ENCODE peak calls at places on chromosomes 16 and 17, in seven cellular contexts. I, Q, B, H, O, X and Y are unnamed samples.

GRCh38 chr17:75152971-75153853 is 1.1 kb downstream of the JPT1 start:
- DNase-seq in O (peak; percentile 60), H (peak; percentile 76), B (no peak), Q (no peak), X (peak; percentile 69), I (no peak), Y (no peak)

GRCh38 chr16:23064642-23065041 is 84.6 kb downstream of the USP31 start:
- DNase-seq in Q (peak; percentile 90), O (no peak), X (no peak), H (no peak), I (no peak), B (no peak), Y (no peak)

GRCh38 chr16:57083469-57083868 is 8.9 kb upstream of the CPNE2 start:
- DNase-seq in I (no peak), B (no peak), O (no peak), X (no peak), Q (no peak), H (no peak), Y (no peak)

GRCh38 chr17:44063704-44064639 is 2.5 kb downstream of the LSM12 start:
- DNase-seq in X (no peak), O (no peak), Q (no peak), H (no peak), B (no peak), I (no peak), Y (no peak)

GRCh38 chr17:48294989-48295892 is 134.8 kb downstream of the SKAP1 start:
- DNase-seq in I (no peak), B (no peak), H (no peak), O (no peak), X (no peak), Q (no peak), Y (no peak)

GRCh38 chr17:35191001-35191695 is 3.0 kb downstream of the SLC35G3 start:
- DNase-seq in O (no peak), B (no peak), Q (no peak), I (no peak), X (no peak), H (no peak), Y (no peak)

GRCh38 chr17:35568561-35568960 is 7.9 kb upstream of the SLFN14 start:
- DNase-seq in Q (no peak), I (no peak), X (no peak), O (no peak), B (no peak), H (peak; percentile 21), Y (no peak)

GRCh38 chr16:86784267-86784626 is 205.9 kb downstream of the FOXL1 start:
- DNase-seq in Q (no peak), X (peak; percentile 56), H (no peak), O (no peak), B (no peak), I (no peak), Y (peak; percentile 7)

GRCh38 chr17:77434136-77435114 is 293.7 kb downstream of the SEC14L1 start:
- DNase-seq in X (no peak), O (no peak), H (no peak), I (no peak), Q (no peak), B (no peak), Y (no peak)

GRCh38 chr16:48323783-48324775 is 61.1 kb downstream of the SIAH1 start:
- DNase-seq in O (no peak), I (no peak), X (no peak), Q (no peak), H (no peak), B (no peak), Y (no peak)

GRCh38 chr17:42670199-42670924 is 6.4 kb downstream of the PLEKHH3 start:
- DNase-seq in I (no peak), O (no peak), X (no peak), H (no peak), Q (no peak), B (no peak), Y (no peak)

GRCh38 chr16:15948532-15949209 is 745 bp upstream of the ABCC1 start:
- DNase-seq in H (peak; percentile 47), O (no peak), X (no peak), B (no peak), I (no peak), Q (no peak), Y (no peak)

GRCh38 chr16:87580855-87581261 is 21.4 kb upstream of the JPH3 start:
- DNase-seq in H (no peak), I (no peak), O (no peak), Q (no peak), B (no peak), X (no peak), Y (no peak)

GRCh38 chr16:1870365-1871082 is 1.4 kb downstream of the MEIOB start:
- DNase-seq in O (no peak), B (no peak), H (no peak), Q (no peak), X (no peak), I (no peak), Y (no peak)

GRCh38 chr17:80812362-80813088 is 179.1 kb upstream of the CHMP6 start:
- DNase-seq in I (no peak), H (peak; percentile 6), X (peak; percentile 54), Q (no peak), B (no peak), O (no peak), Y (no peak)

GRCh38 chr17:59753522-59754467 is 46.3 kb downstream of the VMP1 start:
- DNase-seq in H (no peak), X (no peak), B (no peak), Q (no peak), O (no peak), I (no peak), Y (no peak)

GRCh38 chr17:49703557-49704277 is 4.0 kb downstream of the SLC35B1 start:
- DNase-seq in I (no peak), B (no peak), Q (no peak), H (peak; percentile 16), X (no peak), O (no peak), Y (no peak)

GRCh38 chr17:673200-673681 is 41.4 kb downstream of the VPS53 start:
- DNase-seq in Q (no peak), I (no peak), X (no peak), O (no peak), B (no peak), H (no peak), Y (no peak)

GRCh38 chr16:59701987-59702386 is 967.9 kb upstream of the GOT2 start:
- DNase-seq in I (no peak), O (no peak), H (no peak), B (no peak), X (no peak), Q (no peak), Y (no peak)

GRCh38 chr17:57530508-57530907 is 214.6 kb downstream of the CCDC182 start:
- DNase-seq in X (no peak), I (no peak), B (no peak), O (no peak), Q (no peak), H (no peak), Y (no peak)

GRCh38 chr16:27747946-27748345 is 198.0 kb downstream of the KATNIP start:
- DNase-seq in X (no peak), Q (no peak), O (no peak), I (no peak), B (no peak), H (no peak), Y (no peak)

GRCh38 chr17:33200116-33200515 is 93.0 kb downstream of the ASIC2 start:
- DNase-seq in O (no peak), I (no peak), X (no peak), H (peak; percentile 35), Q (no peak), B (no peak), Y (no peak)

GRCh38 chr17:74527756-74528155 is 3.5 kb downstream of the CD300LB start:
- DNase-seq in B (no peak), I (no peak), O (peak; percentile 29), X (peak; percentile 25), Q (peak; percentile 72), H (no peak), Y (peak; percentile 10)

GRCh38 chr17:75109407-75110236 is at the start of gene ARMC7:
- DNase-seq in X (peak; percentile 94), B (peak; percentile 72), O (peak; percentile 92), I (peak; percentile 84), Q (peak; percentile 95), H (peak; percentile 95), Y (peak; percentile 95)

GRCh38 chr17:7023576-7024401 is 939 bp downstream of the BCL6B start:
- DNase-seq in B (peak; percentile 87), I (peak; percentile 75), Q (peak; percentile 98), H (peak; percentile 96), O (peak; percentile 99), X (peak; percentile 94), Y (peak; percentile 93)

GRCh38 chr17:2218426-2218825 is 85.2 kb downstream of the SMG6 start:
- DNase-seq in Q (no peak), I (no peak), X (no peak), H (no peak), O (no peak), B (no peak), Y (no peak)

GRCh38 chr17:82534401-82534812 is 14.9 kb downstream of the FOXK2 start:
- DNase-seq in Q (no peak), I (no peak), B (no peak), H (no peak), X (no peak), O (no peak), Y (no peak)

GRCh38 chr17:920190-920589 is 59.4 kb downstream of the NXN start:
- DNase-seq in H (no peak), X (no peak), O (no peak), Q (no peak), I (no peak), B (no peak), Y (no peak)

GRCh38 chr17:37220609-37220953 is 155.2 kb upstream of the C17orf78 start:
- DNase-seq in H (peak; percentile 9), O (no peak), X (no peak), Q (no peak), B (no peak), I (no peak), Y (no peak)

GRCh38 chr17:66717680-66718079 is 117.2 kb upstream of the CACNG5 start:
- DNase-seq in Q (no peak), B (no peak), O (no peak), I (no peak), H (peak; percentile 21), X (no peak), Y (no peak)

GRCh38 chr16:10683160-10683559 is 11.6 kb downstream of the TEKT5 start:
- DNase-seq in I (no peak), B (no peak), X (no peak), O (no peak), Q (peak; percentile 86), H (no peak), Y (no peak)
- TF ChIP-seq CTCF in I (no peak), B (no peak), X (no peak), O (no peak), Q (no peak), H (no peak), Y (no peak)

GRCh38 chr17:21457051-21458026 is 81.2 kb downstream of the KCNJ12 start:
- DNase-seq in B (peak; percentile 79), O (peak; percentile 90), I (peak; percentile 74), Q (peak; percentile 97), H (peak; percentile 94), X (peak; percentile 91), Y (peak; percentile 95)
- H3K4me1 ChIP-seq in B (no peaks in the 10 kb centered on the region), O (peaks cover 19% of the 10 kb centered on the region), I (peaks cover 3% of the 10 kb centered on the region), Q (peaks cover 24% of the 10 kb centered on the region), H (no peaks in the 10 kb centered on the region), X (peaks cover 7% of the 10 kb centered on the region), Y (peaks cover 18% of the 10 kb centered on the region)

GRCh38 chr17:38824899-38825761 is at the start of gene CWC25:
- DNase-seq in B (peak; percentile 96), X (peak; percentile 97), H (peak; percentile 97), O (peak; percentile 97), Q (peak; percentile 100), I (peak; percentile 91), Y (peak; percentile 96)
- TF ChIP-seq EP300 in B (peak; percentile 98), X (no peak), H (peak; percentile 73), O (no peak), Q (no peak), I (no peak), Y (peak; percentile 80)

GRCh38 chr16:4936181-4936990 is 562 bp downstream of the PPL start:
- DNase-seq in B (no peak), Q (no peak), H (peak; percentile 46), O (no peak), I (peak; percentile 44), X (peak; percentile 78), Y (peak; percentile 38)
- TF ChIP-seq CTCF in B (no peak), Q (no peak), H (no peak), O (no peak), I (peak; percentile 27), X (no peak), Y (peak; percentile 25)